ENCODE peak calls at places on chromosomes 5 and 9, in five cellular contexts. Y is Panc1; D is mesenchymal stem cell; P is CD8-positive, alpha-beta T cell; N is adrenal gland. M is an unnamed sample.

GRCh38 chr9:89519393-89519805 is 21.5 kb upstream of the SEMA4D start:
- DNase-seq in Y (no peak), D (peak), P (no peak), N (peak), M (no peak)

GRCh38 chr5:66894480-66895240 is 298.5 kb downstream of the MAST4 start:
- DNase-seq in Y (no peak), D (no peak), P (no peak), N (no peak), M (no peak)

GRCh38 chr5:35294017-35294416 is 63.7 kb upstream of the PRLR start:
- DNase-seq in Y (no peak), D (no peak), P (no peak), N (no peak), M (no peak)

GRCh38 chr5:80109549-80110478 is 74.7 kb downstream of the THBS4 start:
- DNase-seq in Y (no peak), D (no peak), P (no peak), N (no peak), M (peak)

GRCh38 chr5:73624888-73625287 is 1.1 kb upstream of the ARHGEF28 start:
- DNase-seq in Y (no peak), D (no peak), P (no peak), N (no peak), M (no peak)

GRCh38 chr5:141878186-141878770 is at the start of gene PCDH1:
- DNase-seq in Y (no peak), D (peak), P (no peak), N (no peak), M (no peak)

GRCh38 chr5:31815394-31815793 is 176.5 kb downstream of the PDZD2 start:
- DNase-seq in Y (no peak), D (no peak), P (no peak), N (no peak), M (no peak)

GRCh38 chr9:132487351-132487791 is 77.4 kb downstream of the CFAP77 start:
- DNase-seq in Y (no peak), D (no peak), P (peak), N (no peak), M (no peak)

GRCh38 chr5:147892696-147893296 is 13.5 kb downstream of the C5orf46 start:
- DNase-seq in Y (no peak), D (no peak), P (no peak), N (no peak), M (no peak)

GRCh38 chr9:34374905-34375552 is 1.7 kb downstream of the MYORG start:
- DNase-seq in Y (no peak), D (no peak), P (no peak), N (no peak), M (no peak)

GRCh38 chr5:27810458-27810857 is 772.1 kb upstream of the CDH9 start:
- DNase-seq in Y (no peak), D (no peak), P (no peak), N (no peak), M (no peak)

GRCh38 chr5:98556707-98557106 is 216.8 kb upstream of the RGMB start:
- DNase-seq in Y (no peak), D (no peak), P (no peak), N (no peak), M (no peak)

GRCh38 chr9:77710965-77711657 is 63.0 kb upstream of the GNA14 start:
- DNase-seq in Y (no peak), D (no peak), P (no peak), N (no peak), M (no peak)

GRCh38 chr5:67515762-67516161 is 319.2 kb upstream of the CD180 start:
- DNase-seq in Y (no peak), D (no peak), P (peak), N (no peak), M (no peak)

GRCh38 chr5:28473531-28474107 is 1435.2 kb upstream of the CDH9 start:
- DNase-seq in Y (peak), D (peak), P (no peak), N (no peak), M (no peak)

GRCh38 chr5:102196481-102196880 is 99.6 kb downstream of the SLCO4C1 start:
- DNase-seq in Y (no peak), D (no peak), P (no peak), N (no peak), M (no peak)

GRCh38 chr9:23447944-23448343 is 378.1 kb downstream of the ELAVL2 start:
- DNase-seq in Y (no peak), D (no peak), P (no peak), N (no peak), M (no peak)

GRCh38 chr9:7137040-7137439 is 379.3 kb downstream of the KDM4C start:
- DNase-seq in Y (no peak), D (no peak), P (no peak), N (peak), M (no peak)

GRCh38 chr5:132489051-132489770 is 1.4 kb downstream of the IRF1 start:
- DNase-seq in Y (no peak), D (peak), P (peak), N (peak), M (no peak)

GRCh38 chr5:163696270-163696887 is 191.0 kb downstream of the MAT2B start:
- DNase-seq in Y (peak), D (peak), P (no peak), N (peak), M (no peak)

GRCh38 chr5:140607031-140607430 is 25.9 kb downstream of the CD14 start:
- DNase-seq in Y (no peak), D (no peak), P (no peak), N (no peak), M (no peak)

GRCh38 chr9:113928269-113928668 is 52.2 kb downstream of the ZNF618 start:
- DNase-seq in Y (no peak), D (peak), P (no peak), N (no peak), M (no peak)

GRCh38 chr5:153467546-153467945 is 22.9 kb upstream of the GRIA1 start:
- DNase-seq in Y (no peak), D (no peak), P (no peak), N (no peak), M (no peak)

GRCh38 chr9:127021664-127022337 is 100.6 kb downstream of the ANGPTL2 start:
- DNase-seq in Y (no peak), D (peak), P (no peak), N (peak), M (peak)

GRCh38 chr5:140632366-140633080 is 452 bp downstream of the CD14 start:
- DNase-seq in Y (no peak), D (no peak), P (peak), N (peak), M (no peak)

GRCh38 chr9:17627641-17628040 is 48.8 kb downstream of the SH3GL2 start:
- DNase-seq in Y (no peak), D (peak), P (no peak), N (no peak), M (no peak)

DNA sequence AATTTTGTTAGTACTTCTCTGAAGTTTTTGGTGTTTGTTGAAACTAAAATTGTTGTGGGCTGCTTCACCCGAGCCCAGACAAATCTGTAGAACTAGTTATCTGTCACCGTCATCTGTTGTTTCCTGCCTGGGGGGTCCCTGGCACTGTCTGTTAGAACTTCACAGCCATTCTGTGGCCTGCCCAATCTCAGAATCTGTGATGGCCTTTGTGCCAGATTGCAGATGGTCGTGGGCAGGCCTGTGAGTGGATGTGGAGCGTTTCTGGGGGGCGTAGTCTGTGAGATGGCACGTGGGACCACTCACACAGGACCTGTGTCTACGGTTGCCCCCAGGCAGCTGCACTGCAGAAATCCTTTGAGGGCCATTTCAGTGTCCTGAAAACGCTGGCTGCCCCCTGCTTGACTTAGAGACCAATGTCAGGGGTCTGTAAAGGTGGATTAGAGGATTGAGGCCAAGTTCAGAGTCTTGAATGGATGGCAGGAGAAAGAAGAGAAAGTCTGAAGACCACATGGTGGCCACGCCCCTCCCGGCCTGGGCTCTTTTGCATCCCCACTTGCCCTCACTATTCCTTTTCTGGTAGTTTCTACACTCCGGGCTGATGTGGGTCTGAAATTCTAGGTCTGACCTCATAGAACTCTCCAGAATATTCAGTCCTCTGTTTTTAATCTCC is 38.3 kb downstream of the TRIO start:
- DNase-seq in Y (no peak), D (no peak), P (no peak), N (no peak), M (no peak)
- H3K27ac ChIP-seq in Y (peak), D (no peak), P (no peak), N (no peak), M (no peak)

GRCh38 chr5:173456751-173457171 is 128.5 kb upstream of the STC2 start:
- DNase-seq in Y (no peak), D (peak), P (no peak), N (no peak), M (no peak)
- H3K27ac ChIP-seq in Y (no peak), D (peak), P (no peak), N (no peak), M (no peak)

GRCh38 chr5:5676218-5676617 is 253.7 kb downstream of the ICE1 start:
- DNase-seq in Y (no peak), D (no peak), P (no peak), N (no peak), M (no peak)
- H3K27ac ChIP-seq in Y (no peak), D (no peak), P (no peak), N (no peak), M (no peak)

GRCh38 chr9:129810788-129811187 is 7.8 kb downstream of the TOR1B start:
- DNase-seq in Y (no peak), D (no peak), P (no peak), N (no peak), M (no peak)
- H3K27ac ChIP-seq in Y (no peak), D (no peak), P (no peak), N (no peak), M (no peak)

GRCh38 chr5:71752441-71753190 is 33.5 kb downstream of the CARTPT start:
- DNase-seq in Y (no peak), D (no peak), P (no peak), N (no peak), M (no peak)

GRCh38 chr5:71762826-71763225 is 43.8 kb downstream of the CARTPT start:
- DNase-seq in Y (no peak), D (no peak), P (no peak), N (no peak), M (no peak)

GRCh38 chr5:71757590-71758543 is 38.8 kb downstream of the CARTPT start:
- DNase-seq in Y (peak), D (peak), P (peak), N (peak), M (no peak)
- H3K27ac ChIP-seq in Y (no peak), D (no peak), P (no peak), N (peak), M (no peak)

GRCh38 chr5:652023-652515 is 39.9 kb downstream of the CEP72 start:
- DNase-seq in Y (no peak), D (no peak), P (no peak), N (no peak), M (no peak)

GRCh38 chr5:655406-655805 is 37.7 kb downstream of the TPPP start:
- DNase-seq in Y (no peak), D (no peak), P (no peak), N (no peak), M (no peak)

GRCh38 chr5:654071-654778 is 38.9 kb downstream of the TPPP start:
- DNase-seq in Y (no peak), D (peak), P (no peak), N (no peak), M (no peak)

GRCh38 chr5:651296-652022 is 39.3 kb downstream of the CEP72 start:
- DNase-seq in Y (no peak), D (no peak), P (no peak), N (peak), M (no peak)

GRCh38 chr5:652773-653350 is 40.3 kb downstream of the TPPP start:
- DNase-seq in Y (no peak), D (no peak), P (no peak), N (no peak), M (no peak)
- H3K27ac ChIP-seq in Y (no peak), D (no peak), P (no peak), N (no peak), M (no peak)

GRCh38 chr5:56480305-56481146 is 247.4 kb upstream of the ANKRD55 start:
- DNase-seq in Y (no peak), D (peak), P (no peak), N (peak), M (peak)

GRCh38 chr5:56481998-56482698 is 249.0 kb upstream of the ANKRD55 start:
- DNase-seq in Y (no peak), D (no peak), P (no peak), N (no peak), M (no peak)

GRCh38 chr5:56479701-56480304 is 246.7 kb upstream of the ANKRD55 start:
- DNase-seq in Y (no peak), D (no peak), P (no peak), N (no peak), M (no peak)

GRCh38 chr5:56479126-56479525 is 246.0 kb upstream of the ANKRD55 start:
- DNase-seq in Y (no peak), D (no peak), P (no peak), N (no peak), M (no peak)

DNA sequence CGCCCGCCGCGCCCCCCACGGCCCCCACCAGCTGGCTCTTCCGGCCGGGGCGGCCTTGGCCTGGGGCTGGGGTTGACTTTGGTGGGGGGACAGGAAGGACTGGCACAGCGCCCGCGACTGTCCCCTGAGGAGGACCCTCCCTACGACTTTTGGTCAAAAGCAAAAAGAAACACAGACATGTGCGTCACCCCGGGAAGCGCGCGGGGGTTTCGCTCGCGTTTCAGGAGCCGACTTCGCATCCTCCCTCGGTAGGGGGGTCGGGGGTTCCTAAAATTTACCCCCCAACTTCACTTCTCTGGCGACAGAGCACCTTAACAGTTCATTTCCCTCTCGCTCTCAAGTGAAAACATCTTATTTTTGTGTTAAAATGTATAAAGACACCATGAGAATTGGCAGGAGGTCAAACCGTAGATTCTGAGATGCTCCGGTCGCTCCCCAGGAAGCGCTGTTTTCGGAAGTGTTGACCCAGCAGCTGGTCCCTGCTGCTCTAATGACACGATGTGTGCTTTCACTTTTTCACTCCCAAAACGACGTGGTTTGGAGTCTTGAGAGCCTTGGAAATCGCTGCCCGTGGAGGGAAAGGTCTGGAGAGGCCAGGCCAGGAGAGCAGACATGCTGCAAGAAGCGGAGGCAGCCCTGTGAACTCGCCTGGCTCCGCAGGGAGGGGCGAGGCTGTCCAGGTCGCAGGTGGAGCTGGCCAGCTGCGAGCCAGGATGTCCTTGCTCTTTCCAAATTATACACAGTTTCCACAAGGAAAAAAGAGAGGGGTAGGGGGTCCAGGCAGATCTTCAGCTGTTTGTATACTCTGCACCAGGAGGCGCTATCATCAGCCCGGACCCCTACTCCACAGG is 248.2 kb upstream of the ANKRD55 start:
- DNase-seq in Y (no peak), D (peak), P (peak), N (peak), M (peak)
- H3K27ac ChIP-seq in Y (no peak), D (peak), P (no peak), N (peak), M (peak)

GRCh38 chr5:138972836-138973235 is 97.7 kb upstream of the LRRTM2 start:
- DNase-seq in Y (no peak), D (no peak), P (no peak), N (peak), M (no peak)

GRCh38 chr5:138978085-138978484 is 103.0 kb upstream of the LRRTM2 start:
- DNase-seq in Y (no peak), D (no peak), P (no peak), N (no peak), M (no peak)

GRCh38 chr5:138975098-138975847 is 100.1 kb upstream of the LRRTM2 start:
- DNase-seq in Y (no peak), D (peak), P (no peak), N (peak), M (peak)

GRCh38 chr5:138972230-138972629 is 97.1 kb upstream of the LRRTM2 start:
- DNase-seq in Y (no peak), D (no peak), P (no peak), N (peak), M (no peak)

GRCh38 chr5:138974227-138975063 is 99.3 kb upstream of the LRRTM2 start:
- DNase-seq in Y (no peak), D (no peak), P (no peak), N (peak), M (peak)
- H3K27ac ChIP-seq in Y (no peak), D (peak), P (no peak), N (peak), M (peak)

M was measured in caudate nucleus.